ENCODE peak calls at places on chromosomes 3 and 15, in six cellular contexts. One of them, this sample, is unnamed.

GRCh38 chr3:175585898-175586297 is 726.8 kb downstream of the NAALADL2 start:
- DNase-seq in CD8-positive, alpha-beta memory T cell: no peak
- DNase-seq in psoas muscle: no peak
- DNase-seq in PC-9: peak; percentile 50
- DNase-seq in naive thymus-derived CD4-positive, alpha-beta T cell: no peak
- DNase-seq in aorta: no peak
- DNase-seq in this sample: no peak

GRCh38 chr3:194447161-194447560 is 39.6 kb downstream of the ATP13A3 start:
- DNase-seq in CD8-positive, alpha-beta memory T cell: no peak
- DNase-seq in psoas muscle: no peak
- DNase-seq in PC-9: peak; percentile 65
- DNase-seq in naive thymus-derived CD4-positive, alpha-beta T cell: no peak
- DNase-seq in aorta: no peak
- DNase-seq in this sample: no peak

GRCh38 chr15:42273099-42273899 is at the start of the genes GANC and TMEM87A:
- DNase-seq in CD8-positive, alpha-beta memory T cell: peak; percentile 97
- DNase-seq in psoas muscle: peak; percentile 97
- DNase-seq in PC-9: peak; percentile 91
- DNase-seq in naive thymus-derived CD4-positive, alpha-beta T cell: peak; percentile 90
- DNase-seq in aorta: peak; percentile 99
- DNase-seq in this sample: peak; percentile 86

GRCh38 chr3:492586-493296 is 296.2 kb downstream of the CHL1 start:
- DNase-seq in CD8-positive, alpha-beta memory T cell: no peak
- DNase-seq in psoas muscle: no peak
- DNase-seq in PC-9: no peak
- DNase-seq in naive thymus-derived CD4-positive, alpha-beta T cell: no peak
- DNase-seq in aorta: no peak
- DNase-seq in this sample: no peak

GRCh38 chr3:140439527-140439926 is 238.3 kb upstream of the TRIM42 start:
- DNase-seq in CD8-positive, alpha-beta memory T cell: no peak
- DNase-seq in psoas muscle: no peak
- DNase-seq in PC-9: no peak
- DNase-seq in naive thymus-derived CD4-positive, alpha-beta T cell: no peak
- DNase-seq in aorta: no peak
- DNase-seq in this sample: no peak

GRCh38 chr3:119660474-119661150 is at the start of gene POPDC2:
- DNase-seq in CD8-positive, alpha-beta memory T cell: no peak
- DNase-seq in psoas muscle: no peak
- DNase-seq in PC-9: no peak
- DNase-seq in naive thymus-derived CD4-positive, alpha-beta T cell: no peak
- DNase-seq in aorta: peak; percentile 57
- DNase-seq in this sample: no peak

GRCh38 chr15:78051622-78052405 is 25.7 kb downstream of the TBC1D2B start:
- DNase-seq in CD8-positive, alpha-beta memory T cell: no peak
- DNase-seq in psoas muscle: no peak
- DNase-seq in PC-9: no peak
- DNase-seq in naive thymus-derived CD4-positive, alpha-beta T cell: no peak
- DNase-seq in aorta: no peak
- DNase-seq in this sample: no peak

GRCh38 chr15:44719293-44719999 is 8.1 kb downstream of the B2M start:
- DNase-seq in CD8-positive, alpha-beta memory T cell: peak; percentile 72
- DNase-seq in psoas muscle: no peak
- DNase-seq in PC-9: no peak
- DNase-seq in naive thymus-derived CD4-positive, alpha-beta T cell: peak; percentile 57
- DNase-seq in aorta: no peak
- DNase-seq in this sample: no peak

GRCh38 chr3:73423133-73423532 is 201.6 kb downstream of the PDZRN3 start:
- DNase-seq in CD8-positive, alpha-beta memory T cell: no peak
- DNase-seq in psoas muscle: no peak
- DNase-seq in PC-9: no peak
- DNase-seq in naive thymus-derived CD4-positive, alpha-beta T cell: no peak
- DNase-seq in aorta: no peak
- DNase-seq in this sample: no peak

GRCh38 chr3:9810357-9810726 is 280 bp downstream of the TTLL3 start:
- DNase-seq in CD8-positive, alpha-beta memory T cell: no peak
- DNase-seq in psoas muscle: no peak
- DNase-seq in PC-9: no peak
- DNase-seq in naive thymus-derived CD4-positive, alpha-beta T cell: no peak
- DNase-seq in aorta: no peak
- DNase-seq in this sample: no peak

GRCh38 chr3:178048768-178049167 is 487.5 kb upstream of the KCNMB2 start:
- DNase-seq in CD8-positive, alpha-beta memory T cell: no peak
- DNase-seq in psoas muscle: no peak
- DNase-seq in PC-9: no peak
- DNase-seq in naive thymus-derived CD4-positive, alpha-beta T cell: no peak
- DNase-seq in aorta: no peak
- DNase-seq in this sample: no peak

GRCh38 chr3:29708884-29709283 is 428.0 kb downstream of the RBMS3 start:
- DNase-seq in CD8-positive, alpha-beta memory T cell: no peak
- DNase-seq in psoas muscle: no peak
- DNase-seq in PC-9: no peak
- DNase-seq in naive thymus-derived CD4-positive, alpha-beta T cell: no peak
- DNase-seq in aorta: no peak
- DNase-seq in this sample: no peak

GRCh38 chr3:142447308-142447851 is 457 bp downstream of the XRN1 start:
- DNase-seq in CD8-positive, alpha-beta memory T cell: peak; percentile 68
- DNase-seq in psoas muscle: peak; percentile 25
- DNase-seq in PC-9: no peak
- DNase-seq in naive thymus-derived CD4-positive, alpha-beta T cell: peak; percentile 50
- DNase-seq in aorta: peak; percentile 55
- DNase-seq in this sample: peak; percentile 26

GRCh38 chr15:45169608-45170480 is 17.9 kb downstream of the SHF start:
- DNase-seq in CD8-positive, alpha-beta memory T cell: no peak
- DNase-seq in psoas muscle: no peak
- DNase-seq in PC-9: no peak
- DNase-seq in naive thymus-derived CD4-positive, alpha-beta T cell: no peak
- DNase-seq in aorta: no peak
- DNase-seq in this sample: no peak

DNA sequence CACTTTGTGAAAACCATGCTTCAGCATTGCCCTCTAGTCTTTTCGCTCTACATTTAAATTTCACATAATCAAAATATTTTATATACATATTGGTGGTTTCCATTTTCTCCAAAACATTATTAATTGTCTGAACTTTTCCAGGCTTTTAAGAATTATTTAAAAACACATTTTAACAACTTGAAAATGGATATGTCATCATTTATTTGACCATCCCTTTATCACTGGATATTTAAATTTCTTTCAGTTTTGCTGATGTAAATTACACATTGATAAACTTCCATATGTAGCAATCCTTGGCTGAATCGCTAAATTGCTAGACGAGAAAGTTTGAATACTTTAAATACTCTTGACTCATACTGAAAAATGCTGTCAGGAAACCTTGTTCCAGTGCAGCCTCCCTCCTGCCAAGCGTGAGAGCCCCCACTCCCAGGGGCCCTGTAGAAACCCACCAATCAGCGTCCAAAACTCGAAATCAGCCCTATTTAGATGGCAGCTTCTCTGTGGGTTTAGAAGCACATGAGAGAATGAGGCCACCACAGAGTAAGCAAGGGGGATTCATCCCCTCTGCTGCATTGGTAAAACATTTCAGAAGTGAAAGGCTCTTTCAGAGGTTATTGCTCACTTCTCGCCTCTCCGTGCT is 145.9 kb downstream of the ATP10A start:
- DNase-seq in CD8-positive, alpha-beta memory T cell: no peak
- DNase-seq in psoas muscle: no peak
- DNase-seq in PC-9: no peak
- DNase-seq in naive thymus-derived CD4-positive, alpha-beta T cell: no peak
- DNase-seq in aorta: no peak
- DNase-seq in this sample: no peak
- H3K9me3 ChIP-seq in CD8-positive, alpha-beta memory T cell: no peaks in the 10 kb centered on the region
- H3K9me3 ChIP-seq in psoas muscle: no peaks in the 10 kb centered on the region
- H3K9me3 ChIP-seq in PC-9: no peaks in the 10 kb centered on the region
- H3K9me3 ChIP-seq in naive thymus-derived CD4-positive, alpha-beta T cell: no peaks in the 10 kb centered on the region
- H3K9me3 ChIP-seq in aorta: no peaks in the 10 kb centered on the region
- H3K9me3 ChIP-seq in this sample: no peaks in the 10 kb centered on the region

GRCh38 chr3:13815088-13815683 is 64.7 kb downstream of the WNT7A start:
- DNase-seq in CD8-positive, alpha-beta memory T cell: no peak
- DNase-seq in psoas muscle: no peak
- DNase-seq in PC-9: no peak
- DNase-seq in naive thymus-derived CD4-positive, alpha-beta T cell: no peak
- DNase-seq in aorta: no peak
- DNase-seq in this sample: no peak

GRCh38 chr3:13821156-13821555 is 58.7 kb downstream of the WNT7A start:
- DNase-seq in CD8-positive, alpha-beta memory T cell: no peak
- DNase-seq in psoas muscle: no peak
- DNase-seq in PC-9: no peak
- DNase-seq in naive thymus-derived CD4-positive, alpha-beta T cell: no peak
- DNase-seq in aorta: no peak
- DNase-seq in this sample: no peak

GRCh38 chr3:13823186-13823585 is 56.7 kb downstream of the WNT7A start:
- DNase-seq in CD8-positive, alpha-beta memory T cell: no peak
- DNase-seq in psoas muscle: no peak
- DNase-seq in PC-9: no peak
- DNase-seq in naive thymus-derived CD4-positive, alpha-beta T cell: no peak
- DNase-seq in aorta: no peak
- DNase-seq in this sample: no peak

GRCh38 chr3:13822042-13822441 is 57.8 kb downstream of the WNT7A start:
- DNase-seq in CD8-positive, alpha-beta memory T cell: no peak
- DNase-seq in psoas muscle: no peak
- DNase-seq in PC-9: peak; percentile 53
- DNase-seq in naive thymus-derived CD4-positive, alpha-beta T cell: no peak
- DNase-seq in aorta: no peak
- DNase-seq in this sample: no peak

DNA sequence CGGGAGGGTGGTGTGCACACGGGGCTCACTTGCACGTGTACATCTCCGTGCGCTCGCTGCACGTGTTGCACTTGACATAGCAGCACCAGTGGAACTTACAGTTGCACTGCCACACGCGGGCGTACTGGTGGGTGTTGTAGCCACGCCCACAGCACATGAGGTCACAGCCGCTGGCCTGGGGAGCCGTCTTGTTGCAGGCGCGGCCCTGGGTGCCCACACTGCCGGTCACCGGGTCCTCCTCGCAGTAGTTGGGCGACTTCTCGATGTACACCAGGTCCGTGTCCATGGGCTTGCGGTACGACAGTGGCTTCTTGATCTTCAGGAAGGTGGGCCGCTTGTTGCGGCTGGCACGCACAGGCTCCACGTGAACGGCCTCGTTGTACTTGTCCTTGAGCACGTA is 61.0 kb downstream of the WNT7A start:
- DNase-seq in CD8-positive, alpha-beta memory T cell: no peak
- DNase-seq in psoas muscle: no peak
- DNase-seq in PC-9: no peak
- DNase-seq in naive thymus-derived CD4-positive, alpha-beta T cell: no peak
- DNase-seq in aorta: no peak
- DNase-seq in this sample: no peak
- H3K9me3 ChIP-seq in CD8-positive, alpha-beta memory T cell: peaks cover 28% of the 10 kb centered on the region
- H3K9me3 ChIP-seq in psoas muscle: peaks cover 23% of the 10 kb centered on the region
- H3K9me3 ChIP-seq in PC-9: peaks cover 46% of the 10 kb centered on the region
- H3K9me3 ChIP-seq in naive thymus-derived CD4-positive, alpha-beta T cell: peaks cover 7% of the 10 kb centered on the region
- H3K9me3 ChIP-seq in aorta: peaks cover 27% of the 10 kb centered on the region
- H3K9me3 ChIP-seq in this sample: peaks cover 28% of the 10 kb centered on the region

GRCh38 chr3:182621435-182622240 is 171.7 kb upstream of the ATP11B start:
- DNase-seq in CD8-positive, alpha-beta memory T cell: no peak
- DNase-seq in psoas muscle: no peak
- DNase-seq in PC-9: no peak
- DNase-seq in naive thymus-derived CD4-positive, alpha-beta T cell: no peak
- DNase-seq in aorta: no peak
- DNase-seq in this sample: no peak

GRCh38 chr3:182618085-182618732 is 175.1 kb upstream of the ATP11B start:
- DNase-seq in CD8-positive, alpha-beta memory T cell: no peak
- DNase-seq in psoas muscle: no peak
- DNase-seq in PC-9: peak; percentile 62
- DNase-seq in naive thymus-derived CD4-positive, alpha-beta T cell: no peak
- DNase-seq in aorta: no peak
- DNase-seq in this sample: no peak

GRCh38 chr3:182622241-182622545 is 171.1 kb upstream of the ATP11B start:
- DNase-seq in CD8-positive, alpha-beta memory T cell: no peak
- DNase-seq in psoas muscle: no peak
- DNase-seq in PC-9: no peak
- DNase-seq in naive thymus-derived CD4-positive, alpha-beta T cell: no peak
- DNase-seq in aorta: no peak
- DNase-seq in this sample: no peak

GRCh38 chr3:182618981-182619591 is 174.2 kb upstream of the ATP11B start:
- DNase-seq in CD8-positive, alpha-beta memory T cell: no peak
- DNase-seq in psoas muscle: no peak
- DNase-seq in PC-9: peak; percentile 95
- DNase-seq in naive thymus-derived CD4-positive, alpha-beta T cell: no peak
- DNase-seq in aorta: no peak
- DNase-seq in this sample: no peak

DNA sequence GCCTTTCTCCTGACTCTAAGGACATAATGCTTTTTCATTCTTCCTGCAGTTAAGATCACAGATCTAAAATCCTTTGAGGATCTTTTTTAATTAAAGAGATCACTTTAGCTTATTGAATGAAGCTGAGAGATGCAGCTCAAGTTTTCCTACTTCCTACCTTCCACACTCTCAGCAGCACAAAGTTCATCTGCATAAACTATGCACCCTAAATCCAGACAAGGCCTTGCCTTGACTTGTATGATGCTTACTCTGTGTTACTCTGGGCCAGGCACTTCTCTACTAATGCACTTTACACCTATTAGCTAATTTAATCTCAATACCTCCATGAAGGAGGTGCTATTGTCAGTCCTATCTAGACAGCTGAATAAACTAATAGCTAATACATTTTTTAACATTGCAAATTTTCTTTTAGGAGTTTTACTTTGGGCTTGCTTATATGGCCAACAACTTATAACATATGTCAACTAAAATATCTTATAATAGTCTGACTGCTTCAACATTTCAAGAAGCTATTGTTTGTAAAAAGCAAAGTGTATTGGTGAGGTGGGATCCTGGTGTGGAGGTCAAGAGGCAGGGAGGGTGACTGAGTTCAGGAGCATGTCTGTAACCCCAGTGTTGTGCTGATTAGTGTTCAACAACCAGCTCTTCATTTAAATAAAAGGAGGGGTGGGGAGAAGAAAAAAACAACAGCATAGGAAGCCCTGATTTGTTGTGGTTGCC is 172.4 kb upstream of the ATP11B start:
- DNase-seq in CD8-positive, alpha-beta memory T cell: no peak
- DNase-seq in psoas muscle: no peak
- DNase-seq in PC-9: no peak
- DNase-seq in naive thymus-derived CD4-positive, alpha-beta T cell: no peak
- DNase-seq in aorta: no peak
- DNase-seq in this sample: no peak
- H3K9me3 ChIP-seq in CD8-positive, alpha-beta memory T cell: no peaks in the 10 kb centered on the region
- H3K9me3 ChIP-seq in psoas muscle: no peaks in the 10 kb centered on the region
- H3K9me3 ChIP-seq in PC-9: no peaks in the 10 kb centered on the region
- H3K9me3 ChIP-seq in naive thymus-derived CD4-positive, alpha-beta T cell: no peaks in the 10 kb centered on the region
- H3K9me3 ChIP-seq in aorta: no peaks in the 10 kb centered on the region
- H3K9me3 ChIP-seq in this sample: no peaks in the 10 kb centered on the region

GRCh38 chr15:95377251-95377852 is 953.1 kb upstream of the NR2F2 start:
- DNase-seq in CD8-positive, alpha-beta memory T cell: no peak
- DNase-seq in psoas muscle: no peak
- DNase-seq in PC-9: no peak
- DNase-seq in naive thymus-derived CD4-positive, alpha-beta T cell: no peak
- DNase-seq in aorta: no peak
- DNase-seq in this sample: no peak

GRCh38 chr15:95371664-95372063 is 958.8 kb upstream of the NR2F2 start:
- DNase-seq in CD8-positive, alpha-beta memory T cell: no peak
- DNase-seq in psoas muscle: no peak
- DNase-seq in PC-9: no peak
- DNase-seq in naive thymus-derived CD4-positive, alpha-beta T cell: no peak
- DNase-seq in aorta: no peak
- DNase-seq in this sample: no peak

GRCh38 chr15:95375281-95375680 is 955.2 kb upstream of the NR2F2 start:
- DNase-seq in CD8-positive, alpha-beta memory T cell: no peak
- DNase-seq in psoas muscle: no peak
- DNase-seq in PC-9: no peak
- DNase-seq in naive thymus-derived CD4-positive, alpha-beta T cell: no peak
- DNase-seq in aorta: no peak
- DNase-seq in this sample: no peak
- H3K9me3 ChIP-seq in CD8-positive, alpha-beta memory T cell: no peaks in the 10 kb centered on the region
- H3K9me3 ChIP-seq in psoas muscle: no peaks in the 10 kb centered on the region
- H3K9me3 ChIP-seq in PC-9: no peaks in the 10 kb centered on the region
- H3K9me3 ChIP-seq in naive thymus-derived CD4-positive, alpha-beta T cell: no peaks in the 10 kb centered on the region
- H3K9me3 ChIP-seq in aorta: no peaks in the 10 kb centered on the region
- H3K9me3 ChIP-seq in this sample: no peaks in the 10 kb centered on the region